ENCODE peak calls at places on chromosomes 5 and 9, in five cellular contexts. One of them, this sample, is unnamed.

GRCh38 chr5:41641621-41642020 is 131.2 kb upstream of the PLCXD3 start:
- DNase-seq in AML-193: no peak
- DNase-seq in AG08395: no peak
- DNase-seq in stimulated activated CD4-positive, alpha-beta T cell treated with anti-CD3 and anti-CD28 coated beads, Interleukin-15, amount 100 ng/mL, for 24 hours: no peak
- DNase-seq in C1 segment of cervical spinal cord: no peak
- DNase-seq in this sample: no peak

GRCh38 chr5:1235379-1235778 is 10.2 kb downstream of the SLC6A18 start:
- DNase-seq in AML-193: no peak
- DNase-seq in AG08395: no peak
- DNase-seq in stimulated activated CD4-positive, alpha-beta T cell treated with anti-CD3 and anti-CD28 coated beads, Interleukin-15, amount 100 ng/mL, for 24 hours: no peak
- DNase-seq in C1 segment of cervical spinal cord: no peak
- DNase-seq in this sample: peak

GRCh38 chr9:35729700-35730485 is 2.1 kb downstream of the TLN1 start:
- DNase-seq in AML-193: peak
- DNase-seq in AG08395: peak
- DNase-seq in stimulated activated CD4-positive, alpha-beta T cell treated with anti-CD3 and anti-CD28 coated beads, Interleukin-15, amount 100 ng/mL, for 24 hours: peak
- DNase-seq in C1 segment of cervical spinal cord: peak
- DNase-seq in this sample: peak

GRCh38 chr9:135611142-135611874 is 28.0 kb downstream of the GLT6D1 start:
- DNase-seq in AML-193: no peak
- DNase-seq in AG08395: no peak
- DNase-seq in stimulated activated CD4-positive, alpha-beta T cell treated with anti-CD3 and anti-CD28 coated beads, Interleukin-15, amount 100 ng/mL, for 24 hours: no peak
- DNase-seq in C1 segment of cervical spinal cord: no peak
- DNase-seq in this sample: no peak

GRCh38 chr5:10335711-10336470 is 17.6 kb upstream of the MARCHF6 start:
- DNase-seq in AML-193: no peak
- DNase-seq in AG08395: no peak
- DNase-seq in stimulated activated CD4-positive, alpha-beta T cell treated with anti-CD3 and anti-CD28 coated beads, Interleukin-15, amount 100 ng/mL, for 24 hours: no peak
- DNase-seq in C1 segment of cervical spinal cord: no peak
- DNase-seq in this sample: no peak

GRCh38 chr9:5510360-5510931 is at the start of gene PDCD1LG2:
- DNase-seq in AML-193: no peak
- DNase-seq in AG08395: peak
- DNase-seq in stimulated activated CD4-positive, alpha-beta T cell treated with anti-CD3 and anti-CD28 coated beads, Interleukin-15, amount 100 ng/mL, for 24 hours: peak
- DNase-seq in C1 segment of cervical spinal cord: no peak
- DNase-seq in this sample: peak

GRCh38 chr5:150139334-150139733 is 16.3 kb downstream of the PDGFRB start:
- DNase-seq in AML-193: no peak
- DNase-seq in AG08395: peak
- DNase-seq in stimulated activated CD4-positive, alpha-beta T cell treated with anti-CD3 and anti-CD28 coated beads, Interleukin-15, amount 100 ng/mL, for 24 hours: no peak
- DNase-seq in C1 segment of cervical spinal cord: no peak
- DNase-seq in this sample: no peak

GRCh38 chr9:113222482-113222841 is 1.1 kb downstream of the SLC31A1 start:
- DNase-seq in AML-193: no peak
- DNase-seq in AG08395: peak
- DNase-seq in stimulated activated CD4-positive, alpha-beta T cell treated with anti-CD3 and anti-CD28 coated beads, Interleukin-15, amount 100 ng/mL, for 24 hours: no peak
- DNase-seq in C1 segment of cervical spinal cord: no peak
- DNase-seq in this sample: peak

GRCh38 chr5:180343846-180344327 is 9.2 kb downstream of the GFPT2 start:
- DNase-seq in AML-193: no peak
- DNase-seq in AG08395: peak
- DNase-seq in stimulated activated CD4-positive, alpha-beta T cell treated with anti-CD3 and anti-CD28 coated beads, Interleukin-15, amount 100 ng/mL, for 24 hours: no peak
- DNase-seq in C1 segment of cervical spinal cord: no peak
- DNase-seq in this sample: peak

GRCh38 chr5:72558383-72558782 is 51.2 kb upstream of the ZNF366 start:
- DNase-seq in AML-193: no peak
- DNase-seq in AG08395: no peak
- DNase-seq in stimulated activated CD4-positive, alpha-beta T cell treated with anti-CD3 and anti-CD28 coated beads, Interleukin-15, amount 100 ng/mL, for 24 hours: no peak
- DNase-seq in C1 segment of cervical spinal cord: no peak
- DNase-seq in this sample: no peak

GRCh38 chr5:98880151-98880550 is 48.7 kb downstream of the CHD1 start:
- DNase-seq in AML-193: no peak
- DNase-seq in AG08395: no peak
- DNase-seq in stimulated activated CD4-positive, alpha-beta T cell treated with anti-CD3 and anti-CD28 coated beads, Interleukin-15, amount 100 ng/mL, for 24 hours: peak
- DNase-seq in C1 segment of cervical spinal cord: no peak
- DNase-seq in this sample: no peak

GRCh38 chr9:96317335-96317980 is 15.5 kb upstream of the HSD17B3 start:
- DNase-seq in AML-193: peak
- DNase-seq in AG08395: peak
- DNase-seq in stimulated activated CD4-positive, alpha-beta T cell treated with anti-CD3 and anti-CD28 coated beads, Interleukin-15, amount 100 ng/mL, for 24 hours: peak
- DNase-seq in C1 segment of cervical spinal cord: no peak
- DNase-seq in this sample: peak

GRCh38 chr9:129137292-129138143 is 26.3 kb downstream of the PTPA start:
- DNase-seq in AML-193: no peak
- DNase-seq in AG08395: no peak
- DNase-seq in stimulated activated CD4-positive, alpha-beta T cell treated with anti-CD3 and anti-CD28 coated beads, Interleukin-15, amount 100 ng/mL, for 24 hours: no peak
- DNase-seq in C1 segment of cervical spinal cord: no peak
- DNase-seq in this sample: no peak

GRCh38 chr5:173946353-173946752 is 42.6 kb upstream of the C5orf47 start:
- DNase-seq in AML-193: no peak
- DNase-seq in AG08395: no peak
- DNase-seq in stimulated activated CD4-positive, alpha-beta T cell treated with anti-CD3 and anti-CD28 coated beads, Interleukin-15, amount 100 ng/mL, for 24 hours: no peak
- DNase-seq in C1 segment of cervical spinal cord: no peak
- DNase-seq in this sample: no peak

GRCh38 chr9:78167356-78167755 is 68.5 kb upstream of the CEP78 start:
- DNase-seq in AML-193: no peak
- DNase-seq in AG08395: no peak
- DNase-seq in stimulated activated CD4-positive, alpha-beta T cell treated with anti-CD3 and anti-CD28 coated beads, Interleukin-15, amount 100 ng/mL, for 24 hours: no peak
- DNase-seq in C1 segment of cervical spinal cord: no peak
- DNase-seq in this sample: no peak